ENCODE peak calls at places on chromosomes 16 and 17, in seven cellular contexts. Y is anterior cingulate cortex; U is neural crest cell; J is stimulated activated CD4-positive, alpha-beta T cell treated with anti-CD3 and anti-CD28 coated beads, TNF-alpha, amount 100 ng/mL, for 4 hours; M is T47D; E is uterus; C is COR-L47. I is an unnamed sample.
A peak's percentile ranks its signal among the peaks of the same experiment; 100 is the strongest.

GRCh38 chr16:64416232-64417010 is 705.4 kb downstream of the CDH11 start:
- DNase-seq in Y (no peak), U (no peak), J (no peak), M (peak; percentile 13), E (no peak), C (no peak), I (no peak)

GRCh38 chr17:43823350-43824084 is 9.4 kb downstream of the MPP3 start:
- DNase-seq in Y (no peak), U (no peak), J (no peak), M (no peak), E (no peak), C (no peak), I (no peak)

GRCh38 chr17:32370426-32370825 is 20.5 kb downstream of the ZNF207 start:
- DNase-seq in Y (no peak), U (no peak), J (no peak), M (no peak), E (no peak), C (no peak), I (no peak)

GRCh38 chr16:309476-309875 is 26.5 kb downstream of the PDIA2 start:
- DNase-seq in Y (no peak), U (no peak), J (no peak), M (no peak), E (no peak), C (no peak), I (no peak)

GRCh38 chr17:57484081-57484666 is 227.9 kb downstream of the MSI2 start:
- DNase-seq in Y (no peak), U (no peak), J (no peak), M (no peak), E (no peak), C (no peak), I (no peak)

GRCh38 chr17:21218101-21218500 is 4.1 kb upstream of the TMEM11 start:
- DNase-seq in Y (no peak), U (no peak), J (no peak), M (no peak), E (no peak), C (no peak), I (no peak)

GRCh38 chr17:62705781-62706597 is 78.5 kb downstream of the MRC2 start:
- DNase-seq in Y (peak; percentile 40), U (no peak), J (no peak), M (no peak), E (no peak), C (no peak), I (no peak)

GRCh38 chr17:6075050-6075449 is 4.9 kb downstream of the WSCD1 start:
- DNase-seq in Y (no peak), U (no peak), J (no peak), M (no peak), E (no peak), C (no peak), I (no peak)

GRCh38 chr16:19555938-19556778 is 655 bp downstream of the VPS35L start:
- DNase-seq in Y (no peak), U (peak; percentile 49), J (no peak), M (peak; percentile 17), E (no peak), C (peak; percentile 3), I (no peak)

GRCh38 chr17:65243838-65244237 is 106.7 kb downstream of the RGS9 start:
- DNase-seq in Y (peak; percentile 43), U (peak; percentile 26), J (no peak), M (no peak), E (no peak), C (peak; percentile 66), I (no peak)

GRCh38 chr17:74749262-74750038 is 1.0 kb downstream of the NHERF1 start:
- DNase-seq in Y (no peak), U (no peak), J (no peak), M (peak; percentile 77), E (no peak), C (no peak), I (peak; percentile 81)

GRCh38 chr17:75691371-75692290 is 24.5 kb downstream of the SAP30BP start:
- DNase-seq in Y (peak; percentile 43), U (no peak), J (no peak), M (no peak), E (no peak), C (no peak), I (no peak)

GRCh38 chr16:67294171-67294757 is 14.9 kb downstream of the PLEKHG4 start:
- DNase-seq in Y (no peak), U (no peak), J (no peak), M (no peak), E (no peak), C (no peak), I (no peak)

GRCh38 chr17:302300-302698 is 50.3 kb downstream of the RPH3AL start:
- DNase-seq in Y (no peak), U (no peak), J (no peak), M (no peak), E (no peak), C (no peak), I (no peak)

GRCh38 chr16:53922805-53923645 is 219.1 kb downstream of the FTO start:
- DNase-seq in Y (no peak), U (no peak), J (no peak), M (no peak), E (no peak), C (no peak), I (no peak)